ENCODE peak calls at places on chromosomes 3 and 15, in nine cellular contexts. T is brain microvascular endothelial cell; O is foreskin melanocyte; A is activated effector memory CD4-positive, alpha-beta T cell treated with anti-CD3 and anti-CD28 coated beads, Interleukin-2, amount 50 U/mL, for 16 hours; Q is NCI-H774; Y is fibroblast of pulmonary artery; C is GM10248; D is HT1080; Z is dorsolateral prefrontal cortex. L is an unnamed sample.

GRCh38 chr3:188807002-188807401 is 364.8 kb upstream of the TPRG1 start:
- DNase-seq in T (no peak), O (no peak), A (no peak), Q (no peak), Y (peak; percentile 41), C (no peak), D (peak; percentile 27), Z (no peak), L (no peak)

GRCh38 chr3:110234831-110235230 is 836.8 kb upstream of the NECTIN3 start:
- DNase-seq in T (no peak), O (no peak), A (no peak), Q (no peak), Y (peak; percentile 53), C (no peak), D (no peak), Z (no peak), L (no peak)

GRCh38 chr15:40838756-40839155 is 5.1 kb upstream of the SPINT1 start:
- DNase-seq in T (no peak), O (no peak), A (no peak), Q (no peak), Y (no peak), C (no peak), D (no peak), Z (no peak), L (no peak)

GRCh38 chr3:67202053-67202452 is 203.9 kb downstream of the KBTBD8 start:
- DNase-seq in T (no peak), O (no peak), A (no peak), Q (no peak), Y (no peak), C (no peak), D (no peak), Z (no peak), L (no peak)

GRCh38 chr3:50352762-50353161 is 2.1 kb downstream of the CYB561D2 start:
- DNase-seq in T (no peak), O (no peak), A (no peak), Q (no peak), Y (no peak), C (no peak), D (peak; percentile 62), Z (no peak), L (no peak)

GRCh38 chr3:134709076-134709475 is 58.3 kb upstream of the KY start:
- DNase-seq in T (no peak), O (no peak), A (no peak), Q (no peak), Y (no peak), C (no peak), D (no peak), Z (no peak), L (no peak)

GRCh38 chr15:89107984-89108383 is 19.7 kb downstream of the ABHD2 start:
- DNase-seq in T (no peak), O (no peak), A (no peak), Q (no peak), Y (no peak), C (no peak), D (no peak), Z (no peak), L (no peak)

GRCh38 chr15:63086271-63086670 is 35.4 kb upstream of the LACTB start:
- DNase-seq in T (no peak), O (no peak), A (no peak), Q (no peak), Y (peak; percentile 57), C (no peak), D (no peak), Z (no peak), L (no peak)

GRCh38 chr15:59296181-59296617 is 76.5 kb downstream of the MYO1E start:
- DNase-seq in T (peak; percentile 90), O (peak; percentile 81), A (no peak), Q (no peak), Y (peak; percentile 88), C (no peak), D (peak; percentile 82), Z (no peak), L (no peak)

L was measured in occipital lobe.